ENCODE peak calls at places on chromosomes 6 and 20, in six cellular contexts. Y is HepG2, M is K562, N is GM12878, U is SK-N-SH, E is GM12891. O is an unnamed sample.

GRCh38 chr6:36177166-36177565 is 19.4 kb upstream of the BRPF3 start:
- DNase-seq in N (no peak), M (no peak), E (no peak), U (no peak), Y (no peak), O (no peak)

GRCh38 chr6:67630146-67630545 is 1004.9 kb upstream of the ADGRB3 start:
- DNase-seq in M (no peak), U (no peak), Y (no peak), E (no peak), N (no peak), O (no peak)

GRCh38 chr20:2305946-2306345 is 10.1 kb downstream of the TGM3 start:
- DNase-seq in E (no peak), M (peak), Y (peak), N (no peak), U (no peak), O (no peak)

GRCh38 chr6:136864676-136865075 is 42.3 kb downstream of the PEX7 start:
- DNase-seq in Y (no peak), M (no peak), U (no peak), E (no peak), N (no peak), O (no peak)

GRCh38 chr20:4876731-4877130 is 124.6 kb downstream of the SLC23A2 start:
- DNase-seq in U (no peak), Y (no peak), N (no peak), M (no peak), E (no peak), O (no peak)

GRCh38 chr6:25973923-25974555 is 11.4 kb downstream of the TRIM38 start:
- DNase-seq in M (peak), N (no peak), E (no peak), Y (no peak), U (no peak), O (no peak)

GRCh38 chr20:11195899-11196558 is 522.2 kb upstream of the JAG1 start:
- DNase-seq in M (no peak), N (no peak), U (no peak), Y (no peak), E (no peak), O (no peak)

GRCh38 chr6:26311012-26311384 is 54.0 kb upstream of the BTN3A2 start:
- DNase-seq in U (no peak), E (no peak), N (no peak), M (no peak), Y (peak), O (no peak)

GRCh38 chr6:10278786-10279185 is 136.1 kb downstream of the TFAP2A start:
- DNase-seq in U (no peak), Y (no peak), E (no peak), N (no peak), M (no peak), O (no peak)

GRCh38 chr6:80181352-80182081 is 75.0 kb downstream of the BCKDHB start:
- DNase-seq in E (no peak), Y (no peak), M (no peak), N (no peak), U (no peak), O (no peak)

GRCh38 chr6:112086744-112087135 is 542 bp downstream of the TUBE1 start:
- DNase-seq in M (peak), E (no peak), N (peak), Y (peak), U (peak), O (no peak)

GRCh38 chr20:43191946-43192847 is 2.5 kb upstream of the PTPRT start:
- DNase-seq in U (peak), Y (peak), E (no peak), N (no peak), M (peak), O (no peak)

GRCh38 chr6:11609324-11610071 is 71.9 kb downstream of the TMEM170B start:
- DNase-seq in E (no peak), N (no peak), U (no peak), Y (no peak), M (no peak), O (no peak)

GRCh38 chr20:32898721-32899120 is 40.0 kb downstream of the EFCAB8 start:
- DNase-seq in E (no peak), M (no peak), Y (no peak), N (no peak), U (no peak), O (no peak)

GRCh38 chr6:166449641-166450040 is 66.9 kb upstream of the MPC1 start:
- DNase-seq in M (no peak), Y (no peak), N (no peak), E (no peak), U (no peak), O (no peak)

DNA sequence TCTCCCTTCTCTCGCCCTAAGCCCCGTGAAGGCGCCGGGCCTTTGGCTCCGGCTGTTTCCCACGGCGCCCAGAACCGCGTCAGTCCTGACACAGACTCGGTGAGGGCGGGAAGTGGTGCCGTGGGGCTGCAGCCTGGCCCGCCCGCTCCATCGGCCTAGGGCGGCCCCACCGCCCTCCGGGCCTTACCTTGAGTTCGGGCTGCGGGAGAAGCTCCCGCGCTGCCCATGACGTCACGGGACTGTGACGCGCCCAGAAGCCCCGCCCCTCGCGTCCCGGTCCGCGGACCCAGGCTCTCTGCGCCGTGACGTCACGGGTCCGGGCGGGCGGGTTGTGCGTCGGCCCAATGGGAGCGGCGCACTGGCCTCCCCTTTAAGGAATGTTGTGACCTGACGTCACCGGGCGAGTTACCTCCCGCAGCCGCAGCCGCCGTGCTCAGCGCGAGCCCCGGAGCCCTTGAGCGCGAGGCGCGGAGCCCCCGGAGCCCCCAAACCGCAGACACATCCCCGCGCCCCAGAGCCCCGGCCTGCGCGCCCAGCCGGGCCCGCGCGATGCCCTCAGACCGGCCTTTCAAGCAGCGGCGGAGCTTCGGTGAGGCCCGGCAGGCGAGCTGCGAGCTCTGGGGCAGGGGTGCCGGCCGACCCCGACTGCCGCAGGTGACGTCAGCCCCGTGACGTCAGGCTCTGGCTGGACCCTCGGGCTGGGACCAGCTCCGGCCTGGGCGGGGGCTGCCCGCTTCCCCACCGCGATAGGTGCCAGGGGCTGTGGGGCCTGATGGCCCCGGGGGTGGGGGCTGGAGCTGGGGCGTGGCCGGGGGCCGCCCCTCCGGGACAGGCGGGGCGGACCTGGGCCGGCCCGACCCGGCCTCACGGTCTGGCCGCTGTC is at the start of gene MAP1LC3A:
- DNase-seq in N (no peak), U (peak), Y (no peak), M (peak), E (peak), O (peak)
- TF ChIP-seq TAF1 in N (no peak), U (no peak), Y (no peak), M (no peak), E (no peak), O (no peak)

GRCh38 chr6:125749112-125749863 is at the start of gene HEY2:
- DNase-seq in N (peak), U (peak), Y (peak), E (peak), M (peak), O (peak)
- TF ChIP-seq POLR2AphosphoS5 in N (no peak), U (no peak), Y (no peak), E (no peak), M (no peak), O (no peak)

GRCh38 chr20:23253524-23253923 is 97.1 kb upstream of the NXT1 start:
- DNase-seq in Y (no peak), E (no peak), M (no peak), N (no peak), U (no peak), O (no peak)
- TF ChIP-seq TAF1 in Y (no peak), E (no peak), M (no peak), N (no peak), U (no peak), O (no peak)

GRCh38 chr20:62378215-62378614 is 8.7 kb upstream of the RPS21 start:
- DNase-seq in M (no peak), E (no peak), Y (no peak), N (no peak), U (no peak), O (no peak)

GRCh38 chr20:62377615-62378085 is 9.3 kb upstream of the RPS21 start:
- DNase-seq in U (no peak), Y (no peak), N (no peak), E (no peak), M (no peak), O (no peak)

GRCh38 chr20:62374431-62375152 is 7.5 kb upstream of the LAMA5 start:
- DNase-seq in E (no peak), U (peak), M (no peak), N (no peak), Y (no peak), O (no peak)

GRCh38 chr20:62377064-62377461 is 9.8 kb upstream of the RPS21 start:
- DNase-seq in N (no peak), U (no peak), M (no peak), Y (no peak), E (no peak), O (no peak)

GRCh38 chr20:62376112-62377063 is 9.3 kb upstream of the LAMA5 start:
- DNase-seq in M (no peak), Y (peak), N (no peak), U (no peak), E (no peak), O (no peak)
- TF ChIP-seq POLR2AphosphoS5 in M (no peak), Y (peak), N (no peak), U (no peak), E (no peak), O (no peak)

GRCh38 chr20:21325296-21325695 is 22.2 kb downstream of the XRN2 start:
- DNase-seq in U (no peak), E (no peak), Y (no peak), N (no peak), M (no peak), O (no peak)

GRCh38 chr20:21322921-21323321 is 19.8 kb downstream of the XRN2 start:
- DNase-seq in E (no peak), U (no peak), N (no peak), M (no peak), Y (no peak), O (no peak)

GRCh38 chr20:21322083-21322710 is 19.1 kb downstream of the XRN2 start:
- DNase-seq in Y (no peak), M (no peak), U (no peak), E (no peak), N (no peak), O (no peak)

GRCh38 chr20:21324126-21324525 is 21.0 kb downstream of the XRN2 start:
- DNase-seq in Y (no peak), U (no peak), N (no peak), M (no peak), E (no peak), O (no peak)

DNA sequence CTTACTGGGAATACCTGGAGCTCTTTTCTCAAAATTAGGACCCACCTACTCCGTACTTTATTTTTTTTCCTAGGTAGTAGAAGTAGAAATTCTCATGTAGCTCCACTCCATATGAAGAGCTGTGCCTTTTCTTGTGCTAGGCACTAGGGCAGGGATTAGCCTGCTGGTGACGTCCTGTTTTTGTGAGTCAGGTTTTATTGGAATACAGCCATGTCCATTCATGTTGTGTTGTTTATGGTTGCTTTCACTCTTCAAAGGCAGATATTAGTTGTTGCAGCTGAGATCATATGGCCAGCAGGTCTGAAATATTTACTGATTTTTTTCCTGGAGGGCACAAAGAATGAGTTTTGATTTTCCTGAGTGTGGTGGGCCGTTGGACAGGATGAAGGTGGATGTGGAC is 20.5 kb downstream of the XRN2 start:
- DNase-seq in N (no peak), E (no peak), U (no peak), M (peak), Y (no peak), O (no peak)
- TF ChIP-seq TAF1 in N (no peak), E (no peak), U (no peak), M (no peak), Y (no peak), O (no peak)

DNA sequence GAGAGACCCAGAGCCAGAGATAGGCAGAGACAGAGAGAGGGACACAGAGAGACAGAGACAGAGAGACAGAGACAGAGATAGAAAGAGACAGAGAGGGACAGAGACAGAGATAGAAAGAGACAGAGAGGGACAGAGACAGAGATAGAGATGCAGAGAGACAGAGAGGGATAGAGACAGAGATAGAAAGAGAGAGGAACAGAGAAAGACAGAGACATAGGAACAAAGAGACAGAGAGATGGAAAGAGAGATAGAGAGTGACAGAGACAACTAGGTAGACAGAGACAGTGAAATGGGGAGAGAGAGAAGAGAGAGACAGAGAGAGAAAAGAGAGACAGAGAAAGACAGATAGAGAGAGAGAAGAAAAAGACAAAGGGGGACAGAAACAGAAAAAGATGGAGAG is 165.4 kb upstream of the FOXQ1 start:
- DNase-seq in U (no peak), Y (no peak), E (no peak), M (no peak), N (no peak), O (no peak)
- TF ChIP-seq POLR2AphosphoS5 in U (no peak), Y (no peak), E (no peak), M (no peak), N (no peak), O (no peak)

GRCh38 chr20:37404461-37404881 is 58.5 kb downstream of the SRC start:
- DNase-seq in N (no peak), E (no peak), Y (no peak), M (no peak), U (no peak), O (no peak)

GRCh38 chr20:37405351-37405897 is 59.5 kb downstream of the SRC start:
- DNase-seq in N (no peak), U (no peak), E (no peak), Y (no peak), M (no peak), O (no peak)

GRCh38 chr20:37401282-37401929 is 55.5 kb downstream of the SRC start:
- DNase-seq in U (no peak), M (no peak), Y (no peak), E (no peak), N (no peak), O (no peak)

GRCh38 chr20:37401930-37402675 is 56.2 kb downstream of the SRC start:
- DNase-seq in Y (no peak), U (no peak), M (no peak), E (no peak), N (no peak), O (no peak)

GRCh38 chr20:37403107-37404033 is 57.4 kb downstream of the SRC start:
- DNase-seq in E (no peak), U (no peak), M (no peak), Y (no peak), N (no peak), O (no peak)
- TF ChIP-seq TAF1 in E (no peak), U (no peak), M (no peak), Y (no peak), N (no peak), O (no peak)

DNA sequence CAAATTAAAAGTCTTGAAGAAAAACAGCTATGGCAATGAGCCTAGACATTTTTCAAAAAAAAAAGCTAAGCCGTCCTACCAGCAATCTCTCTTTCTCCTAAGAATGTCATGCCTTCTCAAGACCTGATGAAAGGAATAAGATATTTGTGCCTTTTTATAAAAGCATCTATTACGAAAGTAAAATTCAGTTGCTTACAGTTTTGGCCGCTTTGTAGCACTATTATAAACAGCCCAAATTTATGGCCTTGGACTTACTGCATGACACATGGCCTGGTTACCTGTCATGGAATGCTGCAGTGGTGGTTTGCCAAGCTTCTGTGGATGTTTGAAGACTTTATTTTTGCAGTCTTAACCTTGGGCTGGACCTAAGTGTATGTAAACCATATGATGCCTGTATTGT is 22.2 kb upstream of the VAPB start:
- DNase-seq in U (no peak), E (no peak), Y (no peak), M (no peak), N (no peak), O (no peak)
- TF ChIP-seq POLR2AphosphoS5 in U (no peak), E (no peak), Y (no peak), M (no peak), N (no peak), O (no peak)

O was measured in GM12892.